ENCODE peak calls at places on chromosomes 13 and 19, in five cellular contexts. W, Q, O, I and G are unnamed samples.
A peak's percentile ranks its signal among the peaks of the same experiment; 100 is the strongest.

GRCh38 chr19:58409010-58409790 is 751 bp downstream of the ZNF584 start:
- DNase-seq in Q (no peak), O (peak; percentile 34), W (no peak), I (peak; percentile 37), G (peak; percentile 42)

GRCh38 chr13:102286326-102286725 is 115.5 kb downstream of the FGF14 start:
- DNase-seq in W (peak; percentile 97), O (no peak), I (no peak), Q (peak; percentile 92), G (no peak)

GRCh38 chr19:10061717-10062310 is 24.3 kb upstream of the SHFL start:
- DNase-seq in W (no peak), Q (no peak), O (no peak), I (peak; percentile 69), G (no peak)

GRCh38 chr19:16327131-16327450 is 2.5 kb downstream of the KLF2 start:
- DNase-seq in I (no peak), Q (no peak), O (no peak), W (no peak), G (no peak)

GRCh38 chr19:47813304-47813994 is 8.3 kb upstream of the CRX start:
- DNase-seq in W (peak; percentile 21), O (peak; percentile 35), Q (no peak), I (peak; percentile 93), G (peak; percentile 99)

GRCh38 chr19:42577016-42577415 is 17.7 kb downstream of the CEACAM8 start:
- DNase-seq in I (no peak), Q (no peak), O (no peak), W (no peak), G (peak; percentile 19)

GRCh38 chr19:15353908-15354307 is 21.6 kb upstream of the BRD4 start:
- DNase-seq in W (no peak), I (no peak), Q (no peak), O (no peak), G (no peak)

GRCh38 chr19:45187421-45188100 is 9.0 kb downstream of the BLOC1S3 start:
- DNase-seq in O (no peak), W (no peak), I (peak; percentile 93), Q (no peak), G (no peak)

GRCh38 chr13:95540848-95541247 is 11.7 kb upstream of the CLDN10 start:
- DNase-seq in W (no peak), Q (no peak), I (peak; percentile 4), O (peak; percentile 67), G (peak; percentile 46)

GRCh38 chr19:3479177-3479818 is 1.0 kb downstream of the SMIM24 start:
- DNase-seq in W (no peak), Q (no peak), I (peak; percentile 96), O (no peak), G (peak; percentile 54)

GRCh38 chr13:44140146-44140545 is 233.5 kb upstream of the SERP2 start:
- DNase-seq in I (peak; percentile 60), O (no peak), Q (no peak), W (no peak), G (no peak)

GRCh38 chr13:113403255-113404104 is 39.5 kb upstream of the GRTP1 start:
- DNase-seq in O (no peak), I (no peak), Q (no peak), W (no peak), G (peak; percentile 27)

GRCh38 chr13:105587786-105588185 is 947.7 kb downstream of the EFNB2 start:
- DNase-seq in I (peak; percentile 1), W (peak; percentile 97), O (no peak), Q (peak; percentile 67), G (no peak)

GRCh38 chr19:36152061-36152885 is at the start of gene COX7A1:
- DNase-seq in I (peak; percentile 69), Q (no peak), W (no peak), O (peak; percentile 23), G (no peak)

GRCh38 chr13:68895696-68896095 is 1211.9 kb upstream of the ATXN8OS start:
- DNase-seq in W (no peak), O (no peak), Q (peak; percentile 1), I (no peak), G (no peak)

GRCh38 chr13:102128216-102128800 is 273.5 kb downstream of the FGF14 start:
- DNase-seq in Q (peak; percentile 82), I (no peak), W (peak; percentile 98), O (no peak), G (no peak)

GRCh38 chr13:93878675-93879074 is 600.8 kb downstream of the DCT start:
- DNase-seq in O (no peak), W (no peak), Q (no peak), I (no peak), G (no peak)

GRCh38 chr19:43432866-43433673 is 18.4 kb downstream of the TEX101 start:
- DNase-seq in Q (peak; percentile 12), I (peak; percentile 89), O (peak; percentile 49), W (peak; percentile 48), G (peak; percentile 78)

GRCh38 chr13:75153834-75154233 is 328.1 kb downstream of the TBC1D4 start:
- DNase-seq in O (no peak), I (no peak), W (no peak), Q (peak; percentile 18), G (no peak)

GRCh38 chr19:12723383-12723642 is 419 bp downstream of the TNPO2 start:
- DNase-seq in Q (no peak), W (no peak), O (no peak), I (peak; percentile 17), G (no peak)

GRCh38 chr13:59607780-59608233 is 555.9 kb downstream of the DIAPH3 start:
- DNase-seq in O (no peak), I (no peak), Q (no peak), W (no peak), G (no peak)

GRCh38 chr13:111911141-111911720 is 155.7 kb upstream of the SOX1 start:
- DNase-seq in O (no peak), I (no peak), Q (no peak), W (no peak), G (peak; percentile 2)

GRCh38 chr13:46119883-46120614 is 15.2 kb upstream of the CPB2 start:
- DNase-seq in O (peak; percentile 73), W (peak; percentile 75), Q (peak; percentile 75), I (no peak), G (no peak)

GRCh38 chr19:29045708-29046107 is 167.2 kb downstream of the UQCRFS1 start:
- DNase-seq in O (no peak), Q (no peak), W (no peak), I (no peak), G (no peak)

GRCh38 chr13:42658019-42658418 is 84.1 kb downstream of the TNFSF11 start:
- DNase-seq in I (no peak), Q (no peak), W (no peak), O (no peak), G (no peak)
- H3K27me3 ChIP-seq in I (no peaks in the 10 kb centered on the region), Q (peaks cover 40% of the 10 kb centered on the region), W (peaks cover 81% of the 10 kb centered on the region), O (peaks cover 16% of the 10 kb centered on the region), G (no peaks in the 10 kb centered on the region)

DNA sequence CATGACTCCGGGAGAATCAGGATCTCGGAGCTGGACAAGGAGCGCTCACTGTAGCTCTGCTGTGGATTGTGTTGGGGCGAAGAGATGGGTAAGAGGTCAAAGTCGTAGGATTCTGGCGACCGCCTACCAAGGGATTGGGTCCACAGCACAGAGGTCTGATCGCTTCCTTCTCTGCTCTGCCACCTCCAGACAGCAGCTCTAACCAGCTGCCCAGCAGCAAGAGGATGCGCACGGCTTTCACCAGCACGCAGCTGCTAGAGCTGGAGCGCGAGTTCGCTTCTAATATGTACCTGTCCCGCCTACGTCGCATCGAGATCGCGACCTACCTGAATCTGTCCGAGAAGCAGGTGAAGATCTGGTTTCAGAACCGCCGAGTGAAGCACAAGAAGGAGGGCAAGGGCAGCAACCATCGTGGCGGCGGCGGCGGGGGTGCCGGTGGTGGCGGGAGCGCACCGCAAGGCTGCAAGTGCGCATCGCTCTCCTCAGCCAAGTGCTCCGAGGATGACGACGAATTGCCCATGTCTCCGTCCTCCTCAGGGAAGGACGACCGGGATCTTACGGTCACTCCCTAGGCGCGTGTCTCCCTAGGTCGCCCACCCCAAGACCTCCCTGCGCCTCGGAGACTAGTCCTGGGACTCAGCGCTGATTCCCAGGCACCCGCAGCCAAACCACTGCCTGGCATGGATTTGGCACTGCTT is 1.2 kb downstream of the GSX1 start:
- DNase-seq in W (peak; percentile 23), I (peak; percentile 51), O (no peak), Q (no peak), G (no peak)
- H3K27me3 ChIP-seq in W (peaks cover 100% of the 10 kb centered on the region), I (peaks cover 100% of the 10 kb centered on the region), O (peaks cover 96% of the 10 kb centered on the region), Q (peaks cover 85% of the 10 kb centered on the region), G (peaks cover 98% of the 10 kb centered on the region)

GRCh38 chr19:49430172-49430677 is 5.0 kb downstream of the GFY start:
- DNase-seq in I (no peak), W (no peak), Q (no peak), O (no peak), G (no peak)
- H3K27me3 ChIP-seq in I (peaks cover 78% of the 10 kb centered on the region), W (peaks cover 96% of the 10 kb centered on the region), Q (peaks cover 85% of the 10 kb centered on the region), O (peaks cover 73% of the 10 kb centered on the region), G (no peaks in the 10 kb centered on the region)

GRCh38 chr19:5563941-5564612 is 3.7 kb downstream of the TINCR start:
- DNase-seq in W (peak; percentile 64), O (no peak), I (no peak), Q (no peak), G (no peak)

GRCh38 chr19:5564930-5565329 is 2.8 kb downstream of the TINCR start:
- DNase-seq in O (no peak), W (no peak), I (no peak), Q (no peak), G (no peak)

GRCh38 chr19:5561559-5561958 is 6.2 kb downstream of the TINCR start:
- DNase-seq in I (no peak), Q (no peak), W (no peak), O (no peak), G (no peak)

GRCh38 chr19:5562280-5562679 is 5.5 kb downstream of the TINCR start:
- DNase-seq in I (no peak), W (no peak), Q (no peak), O (no peak), G (no peak)

GRCh38 chr19:5563008-5563431 is 4.7 kb downstream of the TINCR start:
- DNase-seq in W (no peak), I (peak; percentile 68), O (no peak), Q (no peak), G (no peak)
- H3K27me3 ChIP-seq in W (peaks cover 44% of the 10 kb centered on the region), I (peaks cover 13% of the 10 kb centered on the region), O (peaks cover 14% of the 10 kb centered on the region), Q (peaks cover 24% of the 10 kb centered on the region), G (no peaks in the 10 kb centered on the region)

GRCh38 chr19:17747205-17748098 is 3.8 kb upstream of the FCHO1 start:
- DNase-seq in O (peak; percentile 90), Q (peak; percentile 80), W (peak; percentile 75), I (peak; percentile 99), G (peak; percentile 95)
- H3K27me3 ChIP-seq in O (no peaks in the 10 kb centered on the region), Q (no peaks in the 10 kb centered on the region), W (peaks cover 11% of the 10 kb centered on the region), I (no peaks in the 10 kb centered on the region), G (no peaks in the 10 kb centered on the region)

GRCh38 chr19:50916069-50916468 is 4.9 kb upstream of the KLK4 start:
- DNase-seq in W (no peak), O (no peak), Q (no peak), I (no peak), G (no peak)
- H3K27me3 ChIP-seq in W (peaks cover 79% of the 10 kb centered on the region), O (peaks cover 16% of the 10 kb centered on the region), Q (peaks cover 3% of the 10 kb centered on the region), I (peaks cover 45% of the 10 kb centered on the region), G (peaks cover 74% of the 10 kb centered on the region)